ENCODE peak calls at places on chromosomes 3 and 15, in four cellular contexts. O is type B pancreatic cell, I is activated B cell treated with CpG ODN at 0.5 μM for 24 hours, C is fibroblast of the aortic adventitia. V is an unnamed sample.

GRCh38 chr3:166433060-166433459 is 595.8 kb upstream of the BCHE start:
- DNase-seq in O (no peak), I (no peak), C (no peak), V (no peak)

GRCh38 chr3:142087676-142088075 is 61.7 kb downstream of the TFDP2 start:
- DNase-seq in O (no peak), I (no peak), C (peak), V (peak)

GRCh38 chr3:158936530-158937113 is 134.8 kb downstream of the MFSD1 start:
- DNase-seq in O (no peak), I (no peak), C (no peak), V (peak)

GRCh38 chr3:46006243-46006642 is 10.6 kb upstream of the FYCO1 start:
- DNase-seq in O (no peak), I (no peak), C (no peak), V (no peak)

GRCh38 chr15:98666841-98667240 is 18.5 kb downstream of the IGF1R start:
- DNase-seq in O (no peak), I (no peak), C (no peak), V (no peak)

GRCh38 chr3:174776636-174777035 is 82.5 kb upstream of the NAALADL2 start:
- DNase-seq in O (no peak), I (no peak), C (peak), V (peak)

GRCh38 chr3:52848617-52849016 is 13.8 kb upstream of the MUSTN1 start:
- DNase-seq in O (no peak), I (no peak), C (peak), V (peak)

GRCh38 chr3:26074080-26074479 is 284.2 kb downstream of the OXSM start:
- DNase-seq in O (no peak), I (no peak), C (no peak), V (no peak)

GRCh38 chr3:130258532-130258952 is 86.9 kb upstream of the COL6A5 start:
- DNase-seq in O (no peak), I (no peak), C (peak), V (peak)

GRCh38 chr3:171965088-171965712 is 74.2 kb upstream of the FNDC3B start:
- DNase-seq in O (no peak), I (no peak), C (no peak), V (no peak)

GRCh38 chr3:42292009-42292408 is 26.0 kb upstream of the CCK start:
- DNase-seq in O (no peak), I (no peak), C (no peak), V (no peak)

GRCh38 chr3:51559961-51560360 is 21.4 kb downstream of the RAD54L2 start:
- DNase-seq in O (no peak), I (no peak), C (no peak), V (no peak)

GRCh38 chr3:28758115-28758514 is 409.5 kb upstream of the AZI2 start:
- DNase-seq in O (no peak), I (no peak), C (no peak), V (no peak)

GRCh38 chr3:15313461-15313860 is 18.9 kb downstream of the SH3BP5 start:
- DNase-seq in O (no peak), I (no peak), C (no peak), V (no peak)

GRCh38 chr3:62164746-62165145 is 208.6 kb downstream of the FEZF2 start:
- DNase-seq in O (no peak), I (no peak), C (no peak), V (no peak)

GRCh38 chr15:30023798-30024295 is 58.9 kb upstream of the GOLGA8J start:
- DNase-seq in O (no peak), I (no peak), C (peak), V (peak)

GRCh38 chr15:90266061-90266431 is 574 bp downstream of the NGRN start:
- DNase-seq in O (no peak), I (no peak), C (peak), V (peak)

GRCh38 chr3:29083081-29083480 is 197.8 kb upstream of the RBMS3 start:
- DNase-seq in O (no peak), I (no peak), C (no peak), V (peak)

GRCh38 chr3:67433109-67433508 is 221.3 kb downstream of the SUCLG2 start:
- DNase-seq in O (no peak), I (no peak), C (no peak), V (no peak)

GRCh38 chr15:76190767-76191538 is 120.3 kb downstream of the ETFA start:
- DNase-seq in O (peak), I (peak), C (peak), V (peak)

GRCh38 chr3:191236635-191237034 is 37.6 kb downstream of the OSTN start:
- DNase-seq in O (no peak), I (no peak), C (peak), V (peak)

GRCh38 chr15:97115764-97116075 is 785.2 kb downstream of the NR2F2 start:
- DNase-seq in O (no peak), I (no peak), C (no peak), V (no peak)

GRCh38 chr15:48447657-48448056 is 116.4 kb downstream of the DUT start:
- DNase-seq in O (no peak), I (no peak), C (peak), V (peak)

GRCh38 chr3:72722930-72723726 is 125.1 kb downstream of the SHQ1 start:
- DNase-seq in O (no peak), I (no peak), C (peak), V (peak)

GRCh38 chr3:129228891-129229585 is 20.4 kb upstream of the COPG1 start:
- DNase-seq in O (no peak), I (no peak), C (peak), V (peak)

GRCh38 chr15:22259881-22260421 is 179.6 kb downstream of the OR4M2 start:
- DNase-seq in O (no peak), I (no peak), C (no peak), V (no peak)

GRCh38 chr3:162295323-162295983 is 798.8 kb downstream of the OTOL1 start:
- DNase-seq in O (no peak), I (no peak), C (peak), V (peak)

GRCh38 chr3:1082024-1082633 is 10.7 kb upstream of the CNTN6 start:
- DNase-seq in O (no peak), I (no peak), C (peak), V (peak)

GRCh38 chr3:77931272-77932009 is 891.5 kb downstream of the ROBO2 start:
- DNase-seq in O (no peak), I (no peak), C (no peak), V (no peak)

GRCh38 chr15:64052925-64053491 is 6.7 kb upstream of the DAPK2 start:
- DNase-seq in O (no peak), I (no peak), C (no peak), V (no peak)
- TF ChIP-seq CTCF in O (no peak), I (no peak), C (no peak), V (no peak)

GRCh38 chr15:99777144-99777543 is 43.9 kb upstream of the LYSMD4 start:
- DNase-seq in O (no peak), I (no peak), C (no peak), V (no peak)
- TF ChIP-seq CTCF in O (no peak), I (no peak), C (no peak), V (no peak)

GRCh38 chr3:170323371-170323770 is 34.1 kb upstream of the SKIL start:
- DNase-seq in O (no peak), I (no peak), C (no peak), V (no peak)
- TF ChIP-seq CTCF in O (no peak), I (no peak), C (no peak), V (no peak)

GRCh38 chr15:95772982-95773381 is 557.5 kb upstream of the NR2F2 start:
- DNase-seq in O (no peak), I (no peak), C (no peak), V (no peak)

GRCh38 chr15:95765161-95765560 is 565.3 kb upstream of the NR2F2 start:
- DNase-seq in O (no peak), I (no peak), C (no peak), V (no peak)

GRCh38 chr15:95770191-95770590 is 560.3 kb upstream of the NR2F2 start:
- DNase-seq in O (no peak), I (no peak), C (peak), V (peak)
- TF ChIP-seq CTCF in O (no peak), I (no peak), C (no peak), V (no peak)

DNA sequence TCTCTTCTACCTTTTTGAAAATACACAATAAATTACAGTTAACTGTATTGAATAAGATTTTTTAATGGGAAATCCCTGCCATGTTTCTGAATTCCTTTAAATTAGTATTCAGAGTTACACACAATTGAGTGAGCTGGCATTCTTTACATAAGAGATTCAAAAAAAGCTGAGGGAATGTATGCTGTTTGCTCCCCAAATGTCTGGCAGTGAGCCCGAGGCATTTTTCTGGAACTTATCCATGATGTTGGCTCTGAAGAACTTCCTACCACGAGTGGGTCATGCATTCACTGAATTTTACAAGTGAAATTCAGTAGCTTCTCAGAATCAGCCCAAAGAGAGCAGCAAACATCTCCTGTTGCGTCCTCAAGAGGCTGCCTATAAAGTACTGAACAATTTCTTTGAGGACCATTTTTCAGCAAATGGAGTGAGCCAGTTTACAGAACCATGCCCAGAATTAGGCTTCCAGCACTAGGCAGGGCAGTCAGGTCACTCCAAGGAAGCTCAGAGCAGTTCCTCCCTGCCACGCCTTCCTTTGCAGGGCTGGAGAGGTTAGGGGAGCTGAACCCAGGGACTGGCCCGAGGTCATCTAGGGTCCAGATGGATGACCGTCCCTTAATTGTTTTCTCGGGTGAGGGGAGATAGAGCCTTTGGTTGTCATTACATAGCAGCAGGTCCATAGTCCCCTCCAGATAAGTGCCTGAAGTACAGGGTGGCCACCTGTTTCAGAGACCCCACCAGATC is 21.2 kb downstream of the GABRA5 start:
- DNase-seq in O (no peak), I (no peak), C (no peak), V (no peak)
- TF ChIP-seq CTCF in O (no peak), I (no peak), C (no peak), V (no peak)

GRCh38 chr15:43146187-43146586 is 12.8 kb downstream of the TMEM62 start:
- DNase-seq in O (no peak), I (no peak), C (no peak), V (no peak)

GRCh38 chr15:43143203-43143941 is 10.0 kb downstream of the TMEM62 start:
- DNase-seq in O (no peak), I (no peak), C (no peak), V (no peak)

GRCh38 chr15:43150171-43150929 is 17.0 kb downstream of the TMEM62 start:
- DNase-seq in O (no peak), I (no peak), C (peak), V (peak)

GRCh38 chr15:43144512-43144911 is 11.1 kb downstream of the TMEM62 start:
- DNase-seq in O (no peak), I (no peak), C (no peak), V (no peak)
- TF ChIP-seq CTCF in O (no peak), I (no peak), C (no peak), V (no peak)

GRCh38 chr15:85688703-85689102 is 106.0 kb downstream of the KLHL25 start:
- DNase-seq in O (no peak), I (no peak), C (no peak), V (no peak)

GRCh38 chr15:85684174-85684710 is 110.5 kb downstream of the KLHL25 start:
- DNase-seq in O (no peak), I (no peak), C (no peak), V (no peak)

GRCh38 chr15:85685366-85685765 is 109.4 kb downstream of the KLHL25 start:
- DNase-seq in O (no peak), I (no peak), C (no peak), V (no peak)

GRCh38 chr15:85689729-85690128 is 105.0 kb downstream of the KLHL25 start:
- DNase-seq in O (no peak), I (peak), C (peak), V (peak)

GRCh38 chr15:85687329-85687728 is 107.4 kb downstream of the KLHL25 start:
- DNase-seq in O (no peak), I (no peak), C (no peak), V (no peak)
- TF ChIP-seq CTCF in O (no peak), I (no peak), C (no peak), V (no peak)

GRCh38 chr3:188037116-188037718 is 116.7 kb upstream of the LPP start:
- DNase-seq in O (no peak), I (no peak), C (peak), V (peak)
- TF ChIP-seq CTCF in O (peak), I (no peak), C (peak), V (peak)

V was measured in bronchial epithelial cell.